ENCODE peak calls at places on chromosomes 4 and X, in ten cellular contexts. P is kidney epithelial cell; T is HFF-Myc; S is A549; W is CD8-positive, alpha-beta T cell; C is PC-3; X is brain microvascular endothelial cell; H is activated B cell treated with CpG ODN at 0.5 μM for 24 hours; K is HepG2; G is IMR-90. B is an unnamed sample.

GRCh38 chrX:12711435-12712040 is 79.7 kb upstream of the PRPS2 start:
- DNase-seq in P (no peak), T (no peak), S (no peak), W (no peak), C (no peak), X (no peak), H (no peak), K (no peak), G (no peak), B (no peak)

GRCh38 chr4:3623106-3623505 is 90.9 kb upstream of the LRPAP1 start:
- DNase-seq in P (no peak), T (no peak), S (no peak), W (no peak), C (no peak), X (no peak), H (no peak), K (no peak), G (no peak), B (no peak)

GRCh38 chrX:153665726-153666306 is 7.8 kb downstream of the PNCK start:
- DNase-seq in P (no peak), T (no peak), S (no peak), W (peak), C (no peak), X (no peak), H (no peak), K (no peak), G (no peak), B (no peak)

GRCh38 chr4:132123870-132124623 is 1025.0 kb upstream of the PCDH10 start:
- DNase-seq in P (no peak), T (no peak), S (peak), W (no peak), C (no peak), X (no peak), H (no peak), K (no peak), G (peak), B (no peak)

GRCh38 chr4:184911310-184911709 is 85.5 kb upstream of the ACSL1 start:
- DNase-seq in P (no peak), T (no peak), S (no peak), W (no peak), C (peak), X (peak), H (no peak), K (no peak), G (peak), B (no peak)

GRCh38 chrX:13101439-13102139 is 57.2 kb upstream of the FAM9C start:
- DNase-seq in P (peak), T (peak), S (peak), W (peak), C (peak), X (peak), H (no peak), K (no peak), G (peak), B (no peak)

GRCh38 chrX:18377802-18378201 is 23.3 kb upstream of the SCML2 start:
- DNase-seq in P (no peak), T (no peak), S (peak), W (no peak), C (peak), X (no peak), H (no peak), K (peak), G (peak), B (no peak)

GRCh38 chr4:120842046-120842445 is 80.5 kb downstream of the PRDM5 start:
- DNase-seq in P (no peak), T (peak), S (no peak), W (no peak), C (no peak), X (peak), H (no peak), K (no peak), G (peak), B (no peak)

GRCh38 chr4:80165855-80166254 is 31.4 kb upstream of the PRDM8 start:
- DNase-seq in P (no peak), T (no peak), S (no peak), W (no peak), C (no peak), X (no peak), H (no peak), K (no peak), G (no peak), B (no peak)

GRCh38 chr4:128973384-128973783 is 120.0 kb downstream of the SCLT1 start:
- DNase-seq in P (no peak), T (no peak), S (no peak), W (no peak), C (no peak), X (no peak), H (no peak), K (no peak), G (no peak), B (no peak)

GRCh38 chr4:151376540-151376939 is 32.4 kb upstream of the FHIP1A start:
- DNase-seq in P (no peak), T (no peak), S (no peak), W (no peak), C (no peak), X (no peak), H (no peak), K (no peak), G (no peak), B (no peak)

GRCh38 chr4:169438057-169438480 is 167.3 kb upstream of the SH3RF1 start:
- DNase-seq in P (no peak), T (no peak), S (no peak), W (no peak), C (no peak), X (no peak), H (no peak), K (peak), G (no peak), B (no peak)

GRCh38 chr4:26746742-26747351 is 113.8 kb upstream of the STIM2 start:
- DNase-seq in P (no peak), T (no peak), S (no peak), W (no peak), C (peak), X (no peak), H (no peak), K (no peak), G (no peak), B (no peak)

GRCh38 chrX:28979876-28980275 is 392.6 kb downstream of the IL1RAPL1 start:
- DNase-seq in P (no peak), T (no peak), S (no peak), W (no peak), C (no peak), X (no peak), H (no peak), K (no peak), G (no peak), B (no peak)

GRCh38 chrX:107978707-107979307 is 3.4 kb downstream of the TEX13B start:
- DNase-seq in P (no peak), T (peak), S (peak), W (no peak), C (peak), X (peak), H (no peak), K (peak), G (peak), B (no peak)

GRCh38 chr4:8837181-8837811 is 34.3 kb downstream of the HMX1 start:
- DNase-seq in P (no peak), T (no peak), S (no peak), W (no peak), C (no peak), X (no peak), H (no peak), K (no peak), G (no peak), B (no peak)

GRCh38 chr4:181488926-181489325 is 754.3 kb upstream of the TENM3 start:
- DNase-seq in P (no peak), T (no peak), S (no peak), W (no peak), C (no peak), X (no peak), H (no peak), K (no peak), G (no peak), B (no peak)

DNA sequence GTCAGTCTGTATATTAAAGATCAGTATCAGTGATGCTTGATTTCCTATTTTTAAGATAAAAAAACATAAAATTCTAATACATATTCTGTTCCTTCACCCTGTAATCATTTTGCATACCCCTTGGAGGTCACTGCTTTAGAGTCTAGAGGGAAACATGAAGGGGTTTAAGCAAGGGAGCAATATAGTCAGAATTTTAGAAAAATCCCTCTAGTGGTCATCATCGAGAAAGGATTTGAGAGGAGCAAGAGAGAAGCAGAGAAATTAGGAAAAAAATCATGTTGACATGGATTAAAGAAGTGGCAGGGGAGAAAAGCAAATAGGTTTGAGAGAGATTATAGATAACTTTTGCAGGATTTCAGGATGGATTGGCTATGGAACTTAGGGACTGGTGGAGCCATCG is 11.1 kb downstream of the APEX2 start:
- DNase-seq in P (no peak), T (no peak), S (no peak), W (no peak), C (peak), X (no peak), H (no peak), K (no peak), G (peak), B (no peak)
- TF ChIP-seq CTCF in P (peak), T (peak), S (peak), W (peak), C (peak), X (peak), H (no peak), K (no peak), G (peak), B (no peak)

DNA sequence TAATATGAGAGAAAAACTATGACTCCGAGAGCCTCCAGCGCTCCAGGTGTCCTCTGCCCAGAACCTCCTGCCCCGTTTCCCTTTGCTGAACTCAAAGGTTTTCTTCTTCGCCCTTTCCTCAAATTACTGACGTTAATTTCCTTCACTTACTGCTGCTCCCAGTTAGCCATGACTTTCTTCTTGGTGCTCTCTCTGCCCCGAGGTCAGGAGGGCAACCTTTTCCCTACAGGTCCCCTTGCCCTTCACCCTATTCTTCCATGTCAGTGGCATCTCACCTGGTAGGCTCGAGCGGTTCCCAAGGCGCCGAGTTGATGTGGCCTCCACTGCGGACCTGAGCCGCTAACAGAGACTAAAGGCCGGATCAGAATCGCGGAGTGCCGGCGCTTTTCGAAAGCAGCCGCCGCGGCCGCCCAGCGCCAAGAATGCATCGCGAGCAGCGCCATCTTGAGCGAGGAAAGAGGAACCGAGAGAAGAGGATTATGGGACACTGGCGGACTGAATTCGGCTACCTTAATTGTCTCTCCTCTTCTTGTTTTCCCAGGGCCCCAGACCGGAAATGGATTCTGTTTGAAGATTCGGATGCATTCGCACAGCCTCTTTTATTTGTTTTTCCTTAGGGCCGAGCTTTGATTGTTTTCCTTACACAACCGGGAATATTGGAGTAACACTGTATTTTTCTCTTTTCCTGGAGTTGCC is at the start of gene ABCB7:
- DNase-seq in P (peak), T (peak), S (peak), W (peak), C (peak), X (peak), H (peak), K (peak), G (peak), B (no peak)
- TF ChIP-seq CTCF in P (peak), T (peak), S (no peak), W (no peak), C (no peak), X (no peak), H (no peak), K (peak), G (peak), B (no peak)

GRCh38 chrX:50081282-50081955 is 119.4 kb downstream of the AKAP4 start:
- DNase-seq in P (no peak), T (no peak), S (peak), W (no peak), C (peak), X (peak), H (no peak), K (peak), G (peak), B (no peak)
- TF ChIP-seq CTCF in P (peak), T (peak), S (peak), W (no peak), C (peak), X (peak), H (no peak), K (peak), G (peak), B (peak)

DNA sequence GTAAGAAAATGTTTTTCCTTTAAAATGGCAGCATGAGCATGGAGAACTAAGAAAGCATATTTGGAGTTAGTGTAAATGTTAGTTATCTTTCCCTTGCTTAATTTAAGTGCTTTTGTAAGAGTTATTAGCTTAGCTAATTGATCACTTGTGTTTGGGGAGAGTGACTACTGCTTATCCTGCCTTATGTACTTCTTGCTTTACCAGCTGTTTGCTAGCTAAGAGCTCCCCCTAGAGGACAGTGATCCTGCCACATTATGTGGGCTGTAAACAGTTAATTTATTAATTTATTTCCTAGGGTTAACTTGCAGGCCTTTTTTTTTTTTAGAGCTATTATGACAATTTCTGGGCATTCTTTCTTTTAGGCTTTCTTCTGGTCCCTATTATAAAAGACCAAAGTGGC is 435.8 kb downstream of the MAGEB5 start:
- DNase-seq in P (no peak), T (no peak), S (peak), W (no peak), C (peak), X (no peak), H (no peak), K (no peak), G (no peak), B (no peak)
- TF ChIP-seq CTCF in P (no peak), T (no peak), S (peak), W (no peak), C (peak), X (peak), H (no peak), K (no peak), G (no peak), B (no peak)

GRCh38 chrX:56503941-56504673 is 59.3 kb upstream of the UBQLN2 start:
- DNase-seq in P (no peak), T (no peak), S (peak), W (no peak), C (peak), X (no peak), H (no peak), K (no peak), G (no peak), B (no peak)

GRCh38 chrX:56505866-56506265 is 57.6 kb upstream of the UBQLN2 start:
- DNase-seq in P (no peak), T (no peak), S (no peak), W (no peak), C (peak), X (no peak), H (no peak), K (no peak), G (no peak), B (no peak)
- TF ChIP-seq CTCF in P (no peak), T (no peak), S (no peak), W (no peak), C (no peak), X (no peak), H (no peak), K (no peak), G (no peak), B (no peak)

GRCh38 chr4:113978561-113979156 is 788 bp downstream of the ARSJ start:
- DNase-seq in P (no peak), T (no peak), S (peak), W (no peak), C (peak), X (no peak), H (no peak), K (no peak), G (peak), B (no peak)

GRCh38 chr4:113978105-113978504 is 1.3 kb downstream of the ARSJ start:
- DNase-seq in P (no peak), T (no peak), S (no peak), W (no peak), C (no peak), X (no peak), H (no peak), K (no peak), G (no peak), B (no peak)

GRCh38 chr4:113979973-113980615 is 647 bp upstream of the ARSJ start:
- DNase-seq in P (no peak), T (no peak), S (no peak), W (no peak), C (peak), X (no peak), H (no peak), K (no peak), G (peak), B (no peak)

GRCh38 chr4:113976937-113977855 is 2.3 kb downstream of the ARSJ start:
- DNase-seq in P (no peak), T (no peak), S (no peak), W (no peak), C (no peak), X (no peak), H (no peak), K (no peak), G (peak), B (no peak)

GRCh38 chr4:113979157-113979972 is at the start of gene ARSJ:
- DNase-seq in P (peak), T (peak), S (peak), W (peak), C (peak), X (peak), H (no peak), K (no peak), G (peak), B (no peak)
- TF ChIP-seq CTCF in P (no peak), T (no peak), S (peak), W (no peak), C (no peak), X (peak), H (no peak), K (no peak), G (peak), B (no peak)

B was measured in D721Med.